ENCODE peak calls at places on chromosomes 4 and X, in eight cellular contexts. X is NCI-H524; N is posterior cingulate gyrus; Z is RCC 7860; O is activated CD8-positive, alpha-beta memory T cell treated with anti-CD3 and anti-CD28 coated beads for 48 hours; Q is cardiac muscle cell; R is non-pigmented ciliary epithelial cell; E is activated CD4-positive, alpha-beta T cell treated with anti-CD3 and anti-CD28 coated beads, Interleukin-2, amount 10 ng/mL, durations not matched to agents 7 days and 5 days. C is an unnamed sample.
A peak's percentile ranks its signal among the peaks of the same experiment; 100 is the strongest.

GRCh38 chr4:13367691-13368090 is 116.4 kb downstream of the RAB28 start:
- DNase-seq in X (no peak), N (no peak), Z (no peak), O (no peak), Q (no peak), R (no peak), E (no peak), C (no peak)

GRCh38 chr4:164412246-164412645 is 341.7 kb upstream of the SMIM31 start:
- DNase-seq in X (no peak), N (no peak), Z (no peak), O (no peak), Q (no peak), R (no peak), E (no peak), C (no peak)

GRCh38 chr4:72468904-72469502 is 100.0 kb downstream of the ADAMTS3 start:
- DNase-seq in X (peak; percentile 46), N (no peak), Z (no peak), O (no peak), Q (peak; percentile 52), R (no peak), E (no peak), C (no peak)

GRCh38 chr4:174789666-174790065 is 39.4 kb downstream of the GLRA3 start:
- DNase-seq in X (no peak), N (no peak), Z (no peak), O (no peak), Q (no peak), R (no peak), E (no peak), C (no peak)

GRCh38 chrX:41889317-41890025 is 33.9 kb downstream of the CASK start:
- DNase-seq in X (no peak), N (no peak), Z (no peak), O (no peak), Q (peak; percentile 11), R (no peak), E (no peak), C (no peak)

GRCh38 chrX:10189317-10190268 is 32.8 kb downstream of the CLCN4 start:
- DNase-seq in X (peak; percentile 92), N (peak; percentile 75), Z (peak; percentile 27), O (peak; percentile 70), Q (peak; percentile 69), R (no peak), E (peak; percentile 66), C (peak; percentile 69)

GRCh38 chr4:114599231-114600065 is 841 bp downstream of the UGT8 start:
- DNase-seq in X (peak; percentile 66), N (peak; percentile 19), Z (no peak), O (no peak), Q (no peak), R (no peak), E (no peak), C (no peak)

GRCh38 chrX:3526749-3527148 is 180.3 kb upstream of the MXRA5 start:
- DNase-seq in X (no peak), N (no peak), Z (no peak), O (no peak), Q (peak; percentile 23), R (no peak), E (no peak), C (no peak)

GRCh38 chrX:35842657-35843056 is 44.5 kb downstream of the MAGEB16 start:
- DNase-seq in X (no peak), N (no peak), Z (no peak), O (no peak), Q (no peak), R (no peak), E (no peak), C (no peak)

GRCh38 chr4:162209706-162210105 is 45.9 kb upstream of the FSTL5 start:
- DNase-seq in X (no peak), N (no peak), Z (no peak), O (no peak), Q (no peak), R (no peak), E (no peak), C (no peak)

GRCh38 chr4:30269850-30270249 is 450.3 kb upstream of the PCDH7 start:
- DNase-seq in X (peak; percentile 32), N (no peak), Z (no peak), O (no peak), Q (no peak), R (no peak), E (no peak), C (no peak)

GRCh38 chr4:184934184-184934583 is 84.1 kb upstream of the HELT start:
- DNase-seq in X (no peak), N (no peak), Z (no peak), O (no peak), Q (no peak), R (no peak), E (no peak), C (no peak)

GRCh38 chr4:86596802-86597201 is 2.7 kb downstream of the PTPN13 start:
- DNase-seq in X (no peak), N (no peak), Z (no peak), O (no peak), Q (peak; percentile 22), R (no peak), E (no peak), C (no peak)

GRCh38 chr4:48130100-48130499 is 4.0 kb downstream of the TXK start:
- DNase-seq in X (no peak), N (no peak), Z (no peak), O (no peak), Q (no peak), R (no peak), E (no peak), C (no peak)

GRCh38 chr4:932713-933070 is 432 bp downstream of the TMEM175 start:
- DNase-seq in X (no peak), N (no peak), Z (no peak), O (no peak), Q (no peak), R (no peak), E (no peak), C (no peak)

GRCh38 chr4:148716361-148717063 is 274.3 kb upstream of the NR3C2 start:
- DNase-seq in X (no peak), N (no peak), Z (no peak), O (no peak), Q (no peak), R (no peak), E (no peak), C (no peak)

GRCh38 chr4:48910511-48910910 is 3.9 kb upstream of the OCIAD2 start:
- DNase-seq in X (no peak), N (no peak), Z (peak; percentile 74), O (no peak), Q (no peak), R (no peak), E (no peak), C (no peak)

GRCh38 chr4:123363729-123364128 is 32.9 kb upstream of the SPRY1 start:
- DNase-seq in X (no peak), N (no peak), Z (no peak), O (no peak), Q (no peak), R (no peak), E (no peak), C (no peak)

GRCh38 chr4:21593268-21594002 is 355.1 kb downstream of the KCNIP4 start:
- DNase-seq in X (peak; percentile 96), N (no peak), Z (no peak), O (no peak), Q (peak; percentile 2), R (no peak), E (no peak), C (no peak)

GRCh38 chrX:100606753-100607152 is 22.0 kb downstream of the TNMD start:
- DNase-seq in X (no peak), N (no peak), Z (no peak), O (no peak), Q (no peak), R (no peak), E (no peak), C (no peak)

GRCh38 chrX:24513416-24513815 is 48.3 kb downstream of the PDK3 start:
- DNase-seq in X (no peak), N (no peak), Z (no peak), O (no peak), Q (no peak), R (no peak), E (no peak), C (no peak)

GRCh38 chr4:26406346-26406975 is 83.8 kb downstream of the CCKAR start:
- DNase-seq in X (peak; percentile 18), N (no peak), Z (no peak), O (no peak), Q (no peak), R (no peak), E (no peak), C (no peak)

GRCh38 chr4:118683513-118683912 is 1.7 kb upstream of the METTL14 start:
- DNase-seq in X (peak; percentile 44), N (no peak), Z (no peak), O (no peak), Q (peak; percentile 12), R (no peak), E (no peak), C (no peak)

GRCh38 chr4:154590329-154591006 is at the start of gene FGA:
- DNase-seq in X (no peak), N (no peak), Z (no peak), O (no peak), Q (no peak), R (no peak), E (no peak), C (no peak)

GRCh38 chr4:6546091-6546490 is 28.9 kb upstream of the MAN2B2 start:
- DNase-seq in X (no peak), N (no peak), Z (no peak), O (no peak), Q (no peak), R (no peak), E (no peak), C (no peak)

GRCh38 chr4:181161669-181162068 is 1081.5 kb upstream of the TENM3 start:
- DNase-seq in X (no peak), N (no peak), Z (no peak), O (no peak), Q (no peak), R (no peak), E (no peak), C (no peak)

GRCh38 chr4:304987-305680 is at the start of gene ZNF732:
- DNase-seq in X (no peak), N (peak; percentile 64), Z (no peak), O (no peak), Q (peak; percentile 87), R (peak; percentile 60), E (no peak), C (peak; percentile 39)

GRCh38 chr4:121156822-121157769 is 7.0 kb downstream of the TNIP3 start:
- DNase-seq in X (peak; percentile 15), N (peak; percentile 11), Z (no peak), O (no peak), Q (peak; percentile 31), R (no peak), E (peak; percentile 13), C (peak; percentile 25)

GRCh38 chr4:123661080-123661737 is 264.6 kb downstream of the SPRY1 start:
- DNase-seq in X (peak; percentile 23), N (no peak), Z (no peak), O (no peak), Q (peak; percentile 57), R (no peak), E (no peak), C (no peak)

C was measured in progenitor cell of endocrine pancreas.